ENCODE peak calls at places on chromosomes 16 and 17, in five cellular contexts. D is ovary, A is astrocyte of the spinal cord, M is adrenal gland, C is dorsolateral prefrontal cortex. X is an unnamed sample.

GRCh38 chr16:78462261-78463208 is 363.1 kb downstream of the WWOX start:
- DNase-seq in D (no peak), A (no peak), M (no peak), C (no peak), X (no peak)

GRCh38 chr17:46108120-46108519 is 85.1 kb downstream of the KANSL1 start:
- DNase-seq in D (no peak), A (no peak), M (no peak), C (no peak), X (no peak)

GRCh38 chr16:49700222-49700927 is 155.5 kb downstream of the ZNF423 start:
- DNase-seq in D (peak), A (peak), M (peak), C (no peak), X (no peak)

GRCh38 chr16:47847220-47847970 is 308.4 kb downstream of the ABCC12 start:
- DNase-seq in D (no peak), A (peak), M (no peak), C (no peak), X (no peak)

GRCh38 chr17:19317359-19318095 is 45.0 kb downstream of the B9D1 start:
- DNase-seq in D (peak), A (peak), M (peak), C (peak), X (peak)

GRCh38 chr17:16975744-16976625 is 4.1 kb upstream of the TNFRSF13B start:
- DNase-seq in D (no peak), A (no peak), M (no peak), C (no peak), X (no peak)

GRCh38 chr17:52383493-52384100 is 225.1 kb upstream of the CA10 start:
- DNase-seq in D (no peak), A (peak), M (peak), C (no peak), X (no peak)

GRCh38 chr17:49003557-49004511 is 6.6 kb downstream of the IGF2BP1 start:
- DNase-seq in D (no peak), A (peak), M (no peak), C (no peak), X (no peak)

GRCh38 chr16:1333149-1333812 is at the start of gene BAIAP3:
- DNase-seq in D (no peak), A (no peak), M (no peak), C (no peak), X (no peak)

GRCh38 chr17:41917957-41918391 is 777 bp downstream of the ACLY start:
- DNase-seq in D (peak), A (peak), M (peak), C (no peak), X (peak)

GRCh38 chr17:2635675-2636074 is 42.2 kb downstream of the PAFAH1B1 start:
- DNase-seq in D (no peak), A (no peak), M (no peak), C (no peak), X (no peak)

GRCh38 chr17:79203657-79204056 is 129.0 kb downstream of the ENGASE start:
- DNase-seq in D (no peak), A (no peak), M (no peak), C (no peak), X (no peak)

GRCh38 chr17:42132941-42133340 is 10.3 kb downstream of the HSPB9 start:
- DNase-seq in D (no peak), A (peak), M (peak), C (peak), X (peak)

GRCh38 chr17:32310927-32311568 is 30.9 kb downstream of the C17orf75 start:
- DNase-seq in D (no peak), A (no peak), M (no peak), C (no peak), X (no peak)

GRCh38 chr17:1651559-1651844 is 1.8 kb upstream of the RILP start:
- DNase-seq in D (no peak), A (no peak), M (no peak), C (no peak), X (no peak)

GRCh38 chr16:9012848-9013507 is 49.3 kb upstream of the USP7 start:
- DNase-seq in D (no peak), A (peak), M (no peak), C (no peak), X (no peak)

GRCh38 chr17:51751072-51751471 is 407.4 kb downstream of the CA10 start:
- DNase-seq in D (no peak), A (no peak), M (no peak), C (no peak), X (no peak)

GRCh38 chr16:24497405-24497804 is 42.0 kb upstream of the RBBP6 start:
- DNase-seq in D (no peak), A (no peak), M (no peak), C (no peak), X (no peak)

GRCh38 chr16:11256657-11257130 is 690 bp upstream of the SOCS1 start:
- DNase-seq in D (no peak), A (peak), M (peak), C (no peak), X (peak)

GRCh38 chr17:36594626-36595401 is 3.1 kb downstream of the DHRS11 start:
- DNase-seq in D (no peak), A (no peak), M (peak), C (no peak), X (peak)

GRCh38 chr16:9665851-9666271 is 516.4 kb downstream of the GRIN2A start:
- DNase-seq in D (no peak), A (no peak), M (no peak), C (no peak), X (no peak)

DNA sequence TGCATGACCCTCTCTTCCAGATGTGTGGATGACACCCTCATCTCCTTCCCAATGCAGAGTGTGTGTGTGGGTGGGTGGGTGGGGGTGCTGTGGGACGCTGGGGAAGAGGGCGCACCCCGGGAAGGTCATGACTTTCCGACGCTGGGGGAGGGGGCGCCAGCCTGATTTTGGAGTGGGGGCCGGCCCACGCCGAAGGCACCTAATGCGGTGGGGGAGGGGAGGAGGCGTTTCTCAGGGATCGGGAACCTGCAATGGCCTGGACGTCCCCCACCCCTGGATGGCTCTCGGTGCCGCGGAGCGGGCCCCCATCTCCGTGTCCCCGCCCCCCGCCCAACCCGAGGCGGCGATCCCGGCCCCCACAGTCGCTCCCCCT is 33.5 kb downstream of the SRCIN1 start:
- DNase-seq in D (no peak), A (no peak), M (no peak), C (no peak), X (no peak)
- H3K4me3 ChIP-seq in D (peak), A (no peak), M (peak), C (peak), X (no peak)

DNA sequence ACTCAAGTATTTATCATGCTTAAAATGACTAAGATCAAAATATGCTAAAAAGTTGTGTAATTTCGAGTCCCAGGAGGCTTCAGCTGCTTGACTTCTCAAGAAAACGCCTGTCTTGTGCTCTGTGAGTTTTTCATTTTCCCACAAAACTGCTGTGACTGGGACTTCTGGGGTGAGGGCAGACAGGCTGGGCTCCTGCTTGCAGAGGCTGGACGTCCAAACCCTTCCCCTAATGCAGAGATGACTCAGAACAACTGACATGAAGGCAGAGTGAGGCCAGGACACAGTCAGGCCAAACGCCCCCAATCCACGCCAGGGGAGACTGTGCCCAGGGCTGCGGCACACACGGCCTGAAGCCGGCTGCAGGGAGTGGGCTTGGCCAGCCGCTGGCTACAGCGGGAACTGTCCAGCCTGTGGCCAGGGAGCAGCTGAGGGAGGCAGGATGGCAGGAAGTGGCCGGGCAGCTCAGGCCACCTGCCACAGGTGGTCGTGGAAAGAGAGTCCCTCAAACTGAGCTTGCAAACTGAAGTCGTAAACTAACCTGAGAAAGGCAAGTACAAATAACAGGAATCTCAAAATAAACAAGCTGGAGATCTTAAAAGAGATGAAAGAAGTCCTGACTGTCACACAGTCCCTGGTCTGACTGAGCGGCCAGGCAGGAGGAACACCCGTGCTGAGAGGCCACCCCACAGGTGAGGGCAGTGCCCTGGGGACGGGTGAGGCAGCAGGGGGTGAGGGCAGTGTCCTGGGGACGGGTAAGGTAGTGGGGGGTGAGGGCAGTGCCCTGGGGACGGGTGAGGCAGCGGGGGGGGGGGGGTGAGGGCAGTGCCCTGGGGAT is 21.3 kb upstream of the HEXD start:
- DNase-seq in D (no peak), A (peak), M (no peak), C (no peak), X (no peak)
- H3K4me3 ChIP-seq in D (no peak), A (no peak), M (no peak), C (no peak), X (no peak)

DNA sequence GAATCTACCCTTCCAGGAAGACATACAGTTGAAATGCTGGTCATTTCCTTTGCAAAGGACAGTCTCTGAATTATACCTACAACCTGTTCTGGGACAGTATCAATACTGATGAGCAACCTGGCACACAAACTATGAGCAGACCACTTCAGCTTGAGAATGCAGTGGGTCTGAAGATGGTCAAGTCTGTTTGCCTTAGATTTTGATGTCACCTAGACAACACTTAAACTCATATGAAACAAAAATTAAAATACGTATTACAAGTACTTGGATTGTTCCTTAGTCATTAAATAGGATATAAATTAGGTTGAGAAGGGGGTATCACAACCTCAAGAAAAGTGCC is 3.5 kb downstream of the SRSF2 start:
- DNase-seq in D (no peak), A (no peak), M (no peak), C (no peak), X (no peak)
- H3K4me3 ChIP-seq in D (no peak), A (no peak), M (peak), C (peak), X (no peak)

DNA sequence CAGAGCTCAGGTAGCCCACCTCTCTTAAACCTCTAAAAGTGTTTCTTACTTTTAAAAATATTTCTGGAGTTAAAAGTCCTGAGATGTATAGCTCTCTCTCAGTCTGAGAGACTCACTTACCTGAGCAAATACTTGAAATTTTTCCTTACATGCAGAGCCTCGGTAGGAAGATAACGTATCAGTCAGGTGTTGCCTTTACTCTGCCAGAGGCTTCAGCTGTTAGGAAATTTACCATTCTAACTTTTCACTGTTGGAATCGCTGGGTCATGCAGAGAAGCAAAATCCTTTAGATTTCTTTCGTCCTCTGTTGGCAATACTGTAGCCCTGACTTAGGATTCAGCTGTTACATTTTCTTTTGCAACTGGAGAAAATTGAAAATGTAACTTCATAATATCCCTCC is 20.1 kb upstream of the KCNJ16 start:
- DNase-seq in D (no peak), A (no peak), M (no peak), C (no peak), X (no peak)
- H3K4me3 ChIP-seq in D (no peak), A (no peak), M (no peak), C (no peak), X (no peak)

GRCh38 chr16:88384222-88385111 is 1.7 kb downstream of the ZNF469 start:
- DNase-seq in D (peak), A (no peak), M (no peak), C (peak), X (no peak)
- H3K4me3 ChIP-seq in D (no peak), A (peak), M (no peak), C (peak), X (peak)

GRCh38 chr16:67180166-67180565 is 3.6 kb downstream of the MATCAP1 start:
- DNase-seq in D (peak), A (no peak), M (no peak), C (no peak), X (no peak)
- H3K4me3 ChIP-seq in D (no peak), A (no peak), M (no peak), C (no peak), X (no peak)